ENCODE peak calls at places on chromosomes 1 and 21, in five cellular contexts. S is lower lobe of right lung, U is esophagus muscularis mucosa, B is lung, F is K562. C is an unnamed sample. For H3K4me1, the result is how much of the 10 kb centered on the place peaks cover.

GRCh38 chr1:32893198-32894018 is 7.1 kb downstream of the HPCA start:
- DNase-seq in F (peak), U (no peak), B (no peak), S (no peak), C (peak)

GRCh38 chr1:173406783-173407230 is 70.3 kb upstream of the PRDX6 start:
- DNase-seq in F (no peak), B (no peak), S (no peak), U (no peak), C (no peak)

GRCh38 chr1:152817309-152817708 is 5.5 kb downstream of the LCE1B start:
- DNase-seq in U (no peak), F (no peak), S (no peak), B (no peak), C (no peak)

GRCh38 chr1:185499986-185500626 is 183.1 kb upstream of the IVNS1ABP start:
- DNase-seq in B (no peak), F (no peak), S (no peak), U (no peak), C (no peak)

GRCh38 chr1:40092811-40093617 is 4.0 kb downstream of the PPT1 start:
- DNase-seq in S (no peak), F (no peak), B (no peak), U (no peak), C (no peak)

GRCh38 chr1:35576061-35576765 is 3.1 kb downstream of the TFAP2E start:
- DNase-seq in F (no peak), B (no peak), U (no peak), S (no peak), C (no peak)

GRCh38 chr21:40053007-40053406 is 185.8 kb downstream of the PCP4 start:
- DNase-seq in F (no peak), S (no peak), B (no peak), U (no peak), C (peak)

GRCh38 chr21:44709426-44710293 is 1.7 kb downstream of the TSPEAR start:
- DNase-seq in S (no peak), F (no peak), B (no peak), U (no peak), C (peak)

GRCh38 chr1:48859429-48859828 is 82.7 kb upstream of the BEND5 start:
- DNase-seq in B (no peak), S (no peak), U (no peak), F (no peak), C (no peak)

GRCh38 chr1:25432749-25433388 is 2.2 kb downstream of the MACO1 start:
- DNase-seq in B (no peak), F (no peak), U (no peak), S (no peak), C (no peak)

GRCh38 chr1:89588480-89588879 is 44.4 kb upstream of the LRRC8C start:
- DNase-seq in U (no peak), S (no peak), F (no peak), B (no peak), C (no peak)

GRCh38 chr1:107551491-107551890 is 410.7 kb downstream of the NTNG1 start:
- DNase-seq in B (no peak), F (no peak), S (no peak), U (no peak), C (no peak)

GRCh38 chr1:168465942-168466702 is 77.7 kb downstream of the XCL2 start:
- DNase-seq in B (no peak), F (peak), S (no peak), U (no peak), C (peak)

GRCh38 chr1:166153641-166154350 is 13.0 kb downstream of the FAM78B start:
- DNase-seq in B (no peak), U (no peak), F (no peak), S (no peak), C (no peak)

GRCh38 chr1:3278416-3279181 is 175.9 kb upstream of the ARHGEF16 start:
- DNase-seq in S (no peak), B (no peak), U (no peak), F (no peak), C (peak)

GRCh38 chr1:154998818-154999650 is 3.6 kb upstream of the ZBTB7B start:
- DNase-seq in S (peak), U (no peak), F (peak), B (no peak), C (peak)

GRCh38 chr21:43835861-43836260 is 29.2 kb upstream of the AGPAT3 start:
- DNase-seq in B (no peak), S (no peak), U (no peak), F (no peak), C (no peak)

GRCh38 chr1:8712413-8713229 is 104.8 kb downstream of the RERE start:
- DNase-seq in U (no peak), B (no peak), S (no peak), F (no peak), C (no peak)

GRCh38 chr1:59333626-59334277 is 36.9 kb downstream of the FGGY start:
- DNase-seq in S (no peak), B (no peak), U (peak), F (no peak), C (no peak)

GRCh38 chr1:64699327-64699726 is 45.5 kb upstream of the RAVER2 start:
- DNase-seq in F (no peak), B (no peak), S (no peak), U (no peak), C (no peak)

GRCh38 chr1:204093421-204093717 is 20.5 kb downstream of the SOX13 start:
- DNase-seq in U (no peak), B (no peak), F (no peak), S (no peak), C (no peak)

GRCh38 chr1:204094262-204095247 is 21.6 kb downstream of the SOX13 start:
- DNase-seq in S (no peak), F (no peak), U (no peak), B (no peak), C (no peak)

GRCh38 chr1:204095248-204095640 is 22.3 kb downstream of the SOX13 start:
- DNase-seq in S (no peak), U (no peak), B (no peak), F (no peak), C (no peak)

GRCh38 chr1:204092632-204093420 is 19.9 kb downstream of the SOX13 start:
- DNase-seq in S (no peak), F (no peak), U (no peak), B (no peak), C (no peak)

GRCh38 chr1:204093756-204094155 is 20.8 kb downstream of the SOX13 start:
- DNase-seq in B (no peak), S (no peak), U (no peak), F (no peak), C (no peak)
- H3K4me1 ChIP-seq in B (under half), S (half or more), U (half or more), F (under half), C (under half)

DNA sequence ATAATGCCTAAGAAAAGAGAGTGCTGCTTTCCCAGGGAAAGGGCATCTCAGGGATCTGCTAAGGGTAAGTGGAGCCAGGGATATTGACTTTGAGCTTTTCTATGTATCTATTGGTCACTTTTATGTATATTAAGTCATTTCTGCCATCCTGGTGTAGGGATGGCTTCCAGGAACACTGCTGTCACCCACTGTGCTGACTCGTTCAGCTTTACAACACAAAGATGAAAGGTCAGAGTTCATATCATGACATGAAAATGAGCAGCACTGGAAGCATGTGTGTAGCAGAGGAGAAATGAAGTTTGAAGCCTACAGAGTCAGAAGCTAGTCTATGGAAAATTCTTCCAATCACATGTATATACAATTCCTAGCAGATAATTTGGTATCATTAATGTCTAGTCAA is 37.1 kb upstream of the RGS8 start:
- DNase-seq in S (no peak), B (no peak), F (no peak), U (no peak), C (no peak)
- H3K4me1 ChIP-seq in S (under half), B (under half), F (under half), U (under half), C (under half)

DNA sequence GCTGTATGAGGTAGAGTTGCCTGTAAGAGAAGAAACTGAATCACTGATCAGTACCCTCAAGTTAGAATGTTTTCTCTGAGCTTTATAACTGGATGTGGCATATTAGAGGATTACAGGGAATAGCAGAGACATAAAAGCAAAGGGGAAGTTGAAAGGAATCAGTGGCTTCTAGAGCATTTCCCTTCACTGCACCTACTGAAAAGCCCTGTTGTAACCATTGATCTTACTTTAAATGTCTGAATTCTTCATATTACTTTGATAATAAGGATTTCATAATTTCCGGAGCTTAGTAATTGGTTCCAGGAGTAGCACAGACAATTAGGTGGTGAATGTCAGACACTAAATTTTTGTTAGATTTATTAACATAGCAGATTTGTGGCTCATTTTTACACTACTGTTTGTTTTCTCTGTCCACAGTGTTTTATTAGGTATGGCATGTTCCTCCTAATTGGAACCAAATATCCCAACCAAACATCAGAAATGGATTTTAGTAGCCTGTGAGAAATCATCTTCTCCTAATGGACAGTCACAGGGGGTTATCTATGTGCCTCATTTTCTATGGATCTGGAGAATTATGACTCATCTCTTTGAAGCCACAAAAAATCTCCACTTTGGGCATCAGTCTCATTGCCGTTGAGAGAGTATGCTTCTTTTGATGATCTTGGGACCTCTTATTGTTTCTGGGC is 100.5 kb downstream of the GIPC2 start:
- DNase-seq in U (no peak), S (no peak), B (no peak), F (no peak), C (no peak)
- H3K4me1 ChIP-seq in U (under half), S (under half), B (under half), F (under half), C (under half)

GRCh38 chr1:117659565-117660264 is 53.9 kb downstream of the TENT5C start:
- DNase-seq in U (no peak), F (peak), B (no peak), S (no peak), C (no peak)
- H3K4me1 ChIP-seq in U (under half), F (half or more), B (under half), S (under half), C (under half)

DNA sequence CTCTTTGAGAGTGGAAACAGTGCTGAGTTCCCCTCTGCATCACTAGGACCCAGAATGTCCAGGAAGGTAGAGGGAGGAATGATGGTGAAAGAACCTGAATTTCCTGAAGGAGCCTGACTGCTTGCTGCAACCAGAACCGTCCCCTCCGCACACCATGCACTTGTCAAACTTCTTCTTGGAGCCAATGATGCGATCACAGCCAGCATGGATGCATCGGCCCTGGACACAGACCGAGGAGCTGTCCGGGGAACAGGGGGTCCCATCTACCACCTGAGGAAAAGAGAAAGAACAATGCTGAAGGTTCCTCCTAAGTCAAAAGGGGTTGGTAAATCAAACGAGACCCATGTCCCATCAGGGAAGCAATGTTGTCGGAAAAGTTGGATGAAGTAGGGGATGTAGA is 6.9 kb downstream of the ADAMTS4 start:
- DNase-seq in U (no peak), F (no peak), B (no peak), S (no peak), C (no peak)
- H3K4me1 ChIP-seq in U (under half), F (under half), B (under half), S (under half), C (under half)

GRCh38 chr1:231236131-231236571 is 4.9 kb upstream of the GNPAT start:
- DNase-seq in B (no peak), S (no peak), U (no peak), F (no peak), C (no peak)

GRCh38 chr1:231235526-231235925 is 5.5 kb upstream of the GNPAT start:
- DNase-seq in F (no peak), S (no peak), U (no peak), B (no peak), C (no peak)

GRCh38 chr1:231234506-231234905 is 6.5 kb upstream of the GNPAT start:
- DNase-seq in S (no peak), F (no peak), U (no peak), B (no peak), C (no peak)

GRCh38 chr1:231238298-231238697 is 2.7 kb upstream of the GNPAT start:
- DNase-seq in F (no peak), S (no peak), U (no peak), B (no peak), C (no peak)

GRCh38 chr1:231236938-231237337 is 4.1 kb upstream of the GNPAT start:
- DNase-seq in F (no peak), S (no peak), B (no peak), U (no peak), C (no peak)
- H3K4me1 ChIP-seq in F (under half), S (under half), B (under half), U (under half), C (under half)

GRCh38 chr1:230087722-230088115 is 20.7 kb downstream of the GALNT2 start:
- DNase-seq in U (no peak), B (no peak), F (no peak), S (no peak), C (no peak)
- H3K4me1 ChIP-seq in U (half or more), B (under half), F (under half), S (under half), C (under half)

DNA sequence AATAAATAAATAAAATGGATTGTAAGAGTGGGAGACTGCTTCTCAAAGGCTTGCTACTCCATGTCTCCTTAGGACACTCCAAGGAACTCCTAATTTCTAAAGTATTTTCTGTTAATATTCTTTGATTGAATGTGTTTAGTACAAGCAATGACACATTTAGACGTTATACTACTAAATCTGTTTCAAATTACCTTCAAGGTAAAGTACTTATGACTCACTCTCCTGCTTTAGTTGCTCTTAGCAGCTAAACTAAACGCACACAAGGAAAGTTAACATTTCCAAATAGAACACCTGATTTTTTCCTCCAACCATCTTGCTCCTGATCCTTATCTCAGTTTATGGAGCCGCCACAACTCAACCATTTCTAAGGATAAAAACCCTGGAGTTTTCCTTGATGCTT is 969.8 kb upstream of the ADGRL4 start:
- DNase-seq in B (no peak), F (no peak), U (no peak), S (no peak), C (no peak)
- H3K4me1 ChIP-seq in B (under half), F (under half), U (under half), S (under half), C (under half)

C was measured in thyroid gland.